ENCODE peak calls at places on chromosomes 4 and X, in seven cellular contexts. One of them, this sample, is unnamed.

GRCh38 chr4:113159901-113160545 is 110.6 kb downstream of the ANK2 start:
- DNase-seq in EL: no peak
- DNase-seq in activated CD8-positive, alpha-beta memory T cell treated with anti-CD3 and anti-CD28 coated beads for 4 hours: no peak
- DNase-seq in iris pigment epithelial cell: peak; percentile 7
- DNase-seq in Daoy: no peak
- DNase-seq in left ventricle myocardium inferior: no peak
- DNase-seq in activated CD4-positive, alpha-beta T cell treated with anti-CD3 and anti-CD28 coated beads, Interleukin-2, amount 50 U/mL, for 1 hour: no peak
- DNase-seq in this sample: no peak

GRCh38 chrX:40167240-40168182 is 69.8 kb upstream of the BCOR start:
- DNase-seq in Daoy: no peak
- DNase-seq in EL: no peak
- DNase-seq in left ventricle myocardium inferior: no peak
- DNase-seq in activated CD4-positive, alpha-beta T cell treated with anti-CD3 and anti-CD28 coated beads, Interleukin-2, amount 50 U/mL, for 1 hour: no peak
- DNase-seq in activated CD8-positive, alpha-beta memory T cell treated with anti-CD3 and anti-CD28 coated beads for 4 hours: no peak
- DNase-seq in iris pigment epithelial cell: no peak
- DNase-seq in this sample: no peak

GRCh38 chr4:23774932-23775331 is 114.9 kb downstream of the PPARGC1A start:
- DNase-seq in Daoy: no peak
- DNase-seq in left ventricle myocardium inferior: no peak
- DNase-seq in iris pigment epithelial cell: no peak
- DNase-seq in activated CD8-positive, alpha-beta memory T cell treated with anti-CD3 and anti-CD28 coated beads for 4 hours: no peak
- DNase-seq in activated CD4-positive, alpha-beta T cell treated with anti-CD3 and anti-CD28 coated beads, Interleukin-2, amount 50 U/mL, for 1 hour: no peak
- DNase-seq in EL: no peak
- DNase-seq in this sample: no peak

GRCh38 chr4:3046149-3046548 is 28.2 kb downstream of the HTT-AS start:
- DNase-seq in EL: no peak
- DNase-seq in activated CD4-positive, alpha-beta T cell treated with anti-CD3 and anti-CD28 coated beads, Interleukin-2, amount 50 U/mL, for 1 hour: no peak
- DNase-seq in Daoy: no peak
- DNase-seq in activated CD8-positive, alpha-beta memory T cell treated with anti-CD3 and anti-CD28 coated beads for 4 hours: no peak
- DNase-seq in left ventricle myocardium inferior: no peak
- DNase-seq in iris pigment epithelial cell: no peak
- DNase-seq in this sample: no peak

GRCh38 chr4:76028242-76028859 is 5.1 kb upstream of the CXCL10 start:
- DNase-seq in Daoy: no peak
- DNase-seq in iris pigment epithelial cell: peak; percentile 16
- DNase-seq in activated CD4-positive, alpha-beta T cell treated with anti-CD3 and anti-CD28 coated beads, Interleukin-2, amount 50 U/mL, for 1 hour: no peak
- DNase-seq in left ventricle myocardium inferior: no peak
- DNase-seq in EL: no peak
- DNase-seq in activated CD8-positive, alpha-beta memory T cell treated with anti-CD3 and anti-CD28 coated beads for 4 hours: no peak
- DNase-seq in this sample: peak; percentile 26

GRCh38 chr4:170278481-170278880 is 188.7 kb upstream of the AADAT start:
- DNase-seq in iris pigment epithelial cell: no peak
- DNase-seq in EL: no peak
- DNase-seq in Daoy: no peak
- DNase-seq in activated CD8-positive, alpha-beta memory T cell treated with anti-CD3 and anti-CD28 coated beads for 4 hours: no peak
- DNase-seq in activated CD4-positive, alpha-beta T cell treated with anti-CD3 and anti-CD28 coated beads, Interleukin-2, amount 50 U/mL, for 1 hour: no peak
- DNase-seq in left ventricle myocardium inferior: no peak
- DNase-seq in this sample: no peak

GRCh38 chr4:145484240-145484846 is 2.7 kb downstream of the SMAD1 start:
- DNase-seq in left ventricle myocardium inferior: no peak
- DNase-seq in activated CD8-positive, alpha-beta memory T cell treated with anti-CD3 and anti-CD28 coated beads for 4 hours: no peak
- DNase-seq in iris pigment epithelial cell: no peak
- DNase-seq in activated CD4-positive, alpha-beta T cell treated with anti-CD3 and anti-CD28 coated beads, Interleukin-2, amount 50 U/mL, for 1 hour: no peak
- DNase-seq in EL: no peak
- DNase-seq in Daoy: no peak
- DNase-seq in this sample: no peak

GRCh38 chrX:111165902-111166301 is 69.9 kb downstream of the PAK3 start:
- DNase-seq in Daoy: no peak
- DNase-seq in left ventricle myocardium inferior: no peak
- DNase-seq in EL: no peak
- DNase-seq in activated CD4-positive, alpha-beta T cell treated with anti-CD3 and anti-CD28 coated beads, Interleukin-2, amount 50 U/mL, for 1 hour: no peak
- DNase-seq in activated CD8-positive, alpha-beta memory T cell treated with anti-CD3 and anti-CD28 coated beads for 4 hours: no peak
- DNase-seq in iris pigment epithelial cell: no peak
- DNase-seq in this sample: no peak

GRCh38 chr4:23085249-23085568 is 392.5 kb downstream of the GBA3 start:
- DNase-seq in activated CD4-positive, alpha-beta T cell treated with anti-CD3 and anti-CD28 coated beads, Interleukin-2, amount 50 U/mL, for 1 hour: no peak
- DNase-seq in Daoy: no peak
- DNase-seq in EL: no peak
- DNase-seq in iris pigment epithelial cell: no peak
- DNase-seq in activated CD8-positive, alpha-beta memory T cell treated with anti-CD3 and anti-CD28 coated beads for 4 hours: no peak
- DNase-seq in left ventricle myocardium inferior: no peak
- DNase-seq in this sample: no peak

GRCh38 chrX:118360429-118361125 is 14.7 kb downstream of the WDR44 start:
- DNase-seq in activated CD4-positive, alpha-beta T cell treated with anti-CD3 and anti-CD28 coated beads, Interleukin-2, amount 50 U/mL, for 1 hour: no peak
- DNase-seq in activated CD8-positive, alpha-beta memory T cell treated with anti-CD3 and anti-CD28 coated beads for 4 hours: no peak
- DNase-seq in iris pigment epithelial cell: peak; percentile 33
- DNase-seq in left ventricle myocardium inferior: no peak
- DNase-seq in Daoy: no peak
- DNase-seq in EL: no peak
- DNase-seq in this sample: no peak

GRCh38 chr4:122673252-122673651 is 52.4 kb upstream of the IL21 start:
- DNase-seq in activated CD4-positive, alpha-beta T cell treated with anti-CD3 and anti-CD28 coated beads, Interleukin-2, amount 50 U/mL, for 1 hour: no peak
- DNase-seq in left ventricle myocardium inferior: no peak
- DNase-seq in EL: no peak
- DNase-seq in Daoy: no peak
- DNase-seq in iris pigment epithelial cell: no peak
- DNase-seq in activated CD8-positive, alpha-beta memory T cell treated with anti-CD3 and anti-CD28 coated beads for 4 hours: no peak
- DNase-seq in this sample: no peak

This sample was measured in central memory CD4-positive, alpha-beta T cell.